ENCODE peak calls at places on chromosomes 5 and 9, in four cellular contexts. Q, G, P and N are unnamed samples.

GRCh38 chr5:169416583-169417196 is 115.8 kb upstream of the SLIT3 start:
- DNase-seq in P (no peak), Q (no peak), G (no peak), N (peak; percentile 54)

GRCh38 chr9:88477300-88477751 is 57.7 kb upstream of the NXNL2 start:
- DNase-seq in G (no peak), Q (no peak), P (no peak), N (no peak)

GRCh38 chr9:108049026-108049591 is 559.5 kb upstream of the KLF4 start:
- DNase-seq in Q (no peak), P (no peak), G (no peak), N (no peak)

GRCh38 chr5:95822038-95822407 is 503 bp downstream of the GLRX start:
- DNase-seq in P (no peak), Q (no peak), G (peak; percentile 80), N (peak; percentile 36)

GRCh38 chr5:81820315-81820636 is 69.4 kb upstream of the SSBP2 start:
- DNase-seq in P (no peak), Q (no peak), G (no peak), N (no peak)

GRCh38 chr5:58871648-58872242 is 288.9 kb downstream of the RAB3C start:
- DNase-seq in P (no peak), G (no peak), Q (no peak), N (no peak)

GRCh38 chr9:14661421-14662059 is 31.7 kb downstream of the ZDHHC21 start:
- DNase-seq in P (no peak), G (no peak), Q (no peak), N (no peak)

GRCh38 chr5:68424799-68425537 is 209.4 kb downstream of the PIK3R1 start:
- DNase-seq in G (no peak), P (no peak), Q (no peak), N (no peak)

GRCh38 chr9:82799300-82799699 is 263.6 kb downstream of the RASEF start:
- DNase-seq in G (no peak), Q (no peak), P (no peak), N (no peak)

GRCh38 chr9:74963043-74963442 is 10.3 kb upstream of the C9orf40 start:
- DNase-seq in P (no peak), G (no peak), Q (no peak), N (no peak)

GRCh38 chr9:108182950-108183381 is 672.8 kb downstream of the ACTL7B start:
- DNase-seq in P (no peak), G (no peak), Q (no peak), N (no peak)

GRCh38 chr5:10323588-10324488 is 16.1 kb upstream of the CMBL start:
- DNase-seq in P (no peak), G (no peak), Q (no peak), N (no peak)

GRCh38 chr5:30572279-30572678 is 621.2 kb upstream of the CDH6 start:
- DNase-seq in G (no peak), P (no peak), Q (no peak), N (peak; percentile 12)

GRCh38 chr5:4294878-4295277 is 699.2 kb downstream of the IRX1 start:
- DNase-seq in P (no peak), Q (no peak), G (no peak), N (no peak)

GRCh38 chr5:72659726-72660125 is 152.5 kb upstream of the ZNF366 start:
- DNase-seq in Q (no peak), G (no peak), P (no peak), N (no peak)

GRCh38 chr9:92289708-92290390 is 3.6 kb downstream of the IARS1 start:
- DNase-seq in Q (no peak), G (no peak), P (no peak), N (no peak)

DNA sequence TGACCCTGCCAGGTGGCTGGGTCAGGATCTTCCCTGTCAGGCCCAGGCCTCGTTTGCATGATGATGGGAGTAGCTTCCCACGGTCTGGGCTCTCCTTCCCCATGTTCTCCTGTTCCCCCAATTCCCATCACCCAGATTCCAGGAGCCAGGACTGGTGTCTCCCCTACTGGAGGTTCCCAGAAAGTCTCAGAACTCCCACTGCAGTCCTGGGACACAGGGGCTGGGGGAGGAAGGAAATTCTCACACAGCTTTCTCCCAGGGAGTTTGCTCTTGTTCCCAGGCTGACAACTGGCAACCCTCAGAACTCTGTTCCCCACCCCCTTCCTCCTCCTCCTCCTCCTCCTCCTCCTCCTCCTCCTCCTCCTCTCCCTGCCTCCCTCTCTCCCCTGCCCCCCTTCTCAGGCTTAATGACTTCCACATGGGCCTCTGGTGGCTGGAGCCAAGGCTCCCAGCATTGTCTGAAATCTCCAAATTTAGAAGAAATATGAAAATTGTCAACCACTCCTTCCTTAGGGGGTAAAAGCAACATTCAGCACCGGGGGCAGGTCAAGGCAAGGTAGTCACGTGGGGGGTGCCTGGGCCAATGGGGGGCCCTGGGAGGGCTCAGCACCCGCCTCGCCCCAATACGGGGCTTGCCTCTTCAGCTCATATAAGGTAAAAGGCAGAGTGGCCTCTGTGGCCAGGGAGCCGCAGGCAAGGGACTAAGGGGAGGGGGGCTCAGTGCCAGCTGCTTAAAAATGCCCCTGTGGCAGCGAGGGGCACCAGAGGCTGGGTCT is 27.3 kb upstream of the IL17B start:
- DNase-seq in G (no peak), P (peak; percentile 67), Q (no peak), N (no peak)
- TF ChIP-seq POLR2A in G (peak; percentile 49), P (peak; percentile 48), Q (no peak), N (peak; percentile 47)

DNA sequence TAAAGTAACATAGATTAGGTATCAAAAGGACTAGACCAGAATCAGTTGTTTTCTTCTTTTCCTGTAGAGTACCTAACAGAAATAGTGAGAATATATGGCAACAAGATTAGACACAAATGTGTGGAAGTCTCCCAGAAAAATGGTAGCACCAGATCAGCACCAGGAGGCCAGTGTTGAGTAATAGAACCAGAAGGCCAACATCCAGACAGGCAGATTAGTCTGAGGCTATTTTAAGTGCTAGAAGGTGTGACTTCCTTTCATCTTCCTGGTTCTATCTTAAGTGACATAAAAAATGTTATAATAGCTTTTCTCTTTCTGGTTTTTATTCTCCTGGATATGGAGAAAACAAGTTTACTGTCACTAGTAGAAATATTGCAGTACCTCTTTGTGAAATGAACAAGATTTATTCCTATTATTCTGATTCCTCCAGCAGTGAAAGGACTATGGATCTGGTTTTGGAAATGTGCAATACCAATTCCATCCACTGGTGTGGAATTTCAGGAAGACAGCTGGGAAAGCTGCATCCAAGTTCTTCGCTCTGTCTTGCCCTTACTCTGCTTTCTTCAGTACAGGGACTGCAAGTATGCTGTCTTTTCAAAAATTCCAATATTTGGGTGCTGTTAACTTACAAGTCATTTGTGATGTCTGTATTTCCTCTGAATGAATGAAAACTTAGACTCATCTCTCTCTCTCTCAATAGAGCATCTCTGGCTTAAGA is 39.1 kb downstream of the SHLD3 start:
- DNase-seq in Q (peak; percentile 3), P (no peak), G (no peak), N (no peak)
- TF ChIP-seq CTCF in Q (no peak), P (no peak), G (peak; percentile 32), N (no peak)

DNA sequence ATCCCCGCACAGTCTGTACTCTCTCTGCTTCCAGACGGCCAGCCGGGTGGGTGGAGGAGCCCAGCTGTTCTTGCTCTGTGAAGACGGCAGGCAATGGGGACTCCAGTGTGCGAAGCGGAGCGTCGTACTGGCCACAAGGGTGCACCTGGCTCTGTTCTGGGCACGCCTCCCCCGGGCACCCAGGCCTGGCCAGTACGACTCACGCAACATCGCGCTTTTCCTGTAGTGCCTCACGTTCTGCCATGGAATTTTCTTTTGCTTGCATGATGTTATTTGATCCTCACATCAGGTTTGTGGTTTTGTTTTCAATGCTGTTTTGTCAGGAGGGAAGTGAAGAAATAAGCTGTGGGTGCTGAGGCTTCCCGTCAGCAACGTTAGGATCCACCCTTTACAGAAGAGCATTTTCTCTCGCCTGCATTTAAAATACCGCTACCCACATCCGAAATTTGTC is 311.7 kb downstream of the TRIM36 start:
- DNase-seq in P (no peak), Q (no peak), G (no peak), N (no peak)
- H3K27ac ChIP-seq in P (no peak overlapping the region), Q (no peak overlapping the region), G (no peak overlapping the region), N (no peak overlapping the region)

DNA sequence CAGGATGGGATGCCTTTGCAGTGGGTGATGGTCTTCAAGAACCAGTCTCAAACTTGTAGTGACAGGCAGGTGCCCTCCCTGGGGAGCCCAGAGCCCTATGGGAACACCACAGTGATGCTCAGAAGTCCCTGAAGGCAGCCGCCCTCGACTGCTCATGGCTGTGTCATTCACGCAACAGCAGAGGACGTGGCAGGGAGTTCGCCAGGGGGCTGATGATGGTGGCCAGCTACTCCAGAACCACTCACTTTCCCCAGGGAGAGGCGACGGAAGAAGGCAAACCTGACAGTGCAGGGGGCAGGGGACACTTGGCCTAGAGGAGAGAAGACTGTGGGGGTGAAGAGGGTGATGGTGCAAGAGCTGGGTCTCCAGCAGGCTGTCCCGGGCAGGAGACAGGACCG is 4.0 kb downstream of the IL13 start:
- DNase-seq in Q (no peak), P (no peak), G (no peak), N (no peak)
- TF ChIP-seq POLR2A in Q (no peak), P (no peak), G (no peak), N (no peak)

GRCh38 chr9:37363124-37363523 is 59.4 kb upstream of the GRHPR start:
- DNase-seq in G (no peak), Q (no peak), P (no peak), N (no peak)

GRCh38 chr9:37369671-37370070 is 52.8 kb upstream of the GRHPR start:
- DNase-seq in Q (no peak), P (no peak), G (no peak), N (no peak)

GRCh38 chr9:37362430-37362829 is 60.1 kb upstream of the GRHPR start:
- DNase-seq in P (no peak), G (no peak), Q (no peak), N (no peak)

GRCh38 chr9:37364136-37364535 is 58.4 kb upstream of the GRHPR start:
- DNase-seq in G (no peak), P (no peak), Q (no peak), N (no peak)

DNA sequence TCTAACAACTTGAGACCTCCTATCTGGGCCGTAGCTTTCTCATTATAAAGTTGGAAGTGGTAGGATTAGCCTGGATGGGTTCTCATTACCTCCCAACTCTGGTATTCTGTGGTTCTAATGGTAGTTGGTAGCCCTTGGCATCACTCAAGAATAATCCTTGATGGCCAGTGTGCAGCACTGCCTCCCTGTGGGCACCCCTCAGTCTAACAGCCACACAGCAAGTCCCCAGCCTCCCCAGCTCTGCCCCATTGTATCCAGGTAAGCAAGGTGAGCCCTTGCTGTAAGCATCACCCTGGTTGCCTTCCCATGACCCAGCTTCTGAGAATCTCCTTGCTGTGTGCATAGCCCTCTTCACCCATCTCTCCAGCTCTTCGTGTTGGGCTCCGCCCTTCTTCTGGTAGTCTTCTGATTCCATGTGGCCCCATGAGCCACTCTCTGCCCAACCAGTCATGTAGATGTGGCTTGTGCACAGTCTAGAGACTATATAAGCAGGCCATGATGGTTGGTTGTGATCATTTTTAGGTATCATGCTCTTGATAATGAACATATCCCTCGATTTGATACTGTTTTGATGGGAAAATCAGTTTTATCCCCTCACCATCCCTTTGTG is 57.6 kb upstream of the GRHPR start:
- DNase-seq in P (no peak), Q (no peak), G (no peak), N (no peak)
- TF ChIP-seq CTCF in P (no peak), Q (peak; percentile 73), G (peak; percentile 27), N (no peak)

GRCh38 chr9:125889122-125889523 is 141.9 kb downstream of the PBX3 start:
- DNase-seq in Q (no peak), G (peak; percentile 51), P (no peak), N (no peak)

GRCh38 chr9:125890793-125891192 is 143.6 kb downstream of the PBX3 start:
- DNase-seq in G (no peak), P (no peak), Q (no peak), N (no peak)

GRCh38 chr9:125889524-125890473 is 142.6 kb downstream of the PBX3 start:
- DNase-seq in Q (no peak), P (no peak), G (peak; percentile 56), N (peak; percentile 49)

GRCh38 chr9:125886365-125886764 is 139.2 kb downstream of the PBX3 start:
- DNase-seq in G (no peak), P (no peak), Q (no peak), N (no peak)

GRCh38 chr9:125888220-125888619 is 141.0 kb downstream of the PBX3 start:
- DNase-seq in P (no peak), G (no peak), Q (no peak), N (no peak)
- H3K27ac ChIP-seq in P (no peak overlapping the region), G (no peak overlapping the region), Q (no peak overlapping the region), N (no peak overlapping the region)